ENCODE peak calls at places on chromosomes 1 and 21, in nine cellular contexts. H is keratinocyte, V is heart left ventricle, W is right cardiac atrium, Z is body of pancreas, B is cardiac muscle cell, A is SK-N-SH, K is uterus, I is IMR-90. J is an unnamed sample.
A peak's percentile ranks its signal among the peaks of the same experiment; 100 is the strongest.

GRCh38 chr1:211260161-211261107 is 1.3 kb downstream of the RCOR3 start:
- DNase-seq in H (no peak), V (peak; percentile 86), W (peak; percentile 91), Z (peak; percentile 91), B (peak; percentile 87), A (peak; percentile 74), K (peak; percentile 65), I (peak; percentile 61), J (peak; percentile 86)

GRCh38 chr21:43854773-43855633 is 10.0 kb upstream of the AGPAT3 start:
- DNase-seq in H (no peak), V (no peak), W (no peak), Z (no peak), B (peak; percentile 28), A (no peak), K (no peak), I (no peak), J (no peak)

GRCh38 chr1:175072131-175072941 is 4.7 kb downstream of the TNN start:
- DNase-seq in H (no peak), V (peak; percentile 52), W (no peak), Z (no peak), B (peak; percentile 9), A (no peak), K (peak; percentile 58), I (peak; percentile 74), J (no peak)

GRCh38 chr21:40976198-40977114 is 129.5 kb upstream of the DSCAM start:
- DNase-seq in H (no peak), V (no peak), W (no peak), Z (no peak), B (no peak), A (no peak), K (no peak), I (no peak), J (no peak)

GRCh38 chr1:39174400-39175081 is 30.0 kb upstream of the MACF1 start:
- DNase-seq in H (no peak), V (no peak), W (no peak), Z (no peak), B (no peak), A (no peak), K (no peak), I (no peak), J (no peak)

GRCh38 chr1:20405893-20406604 is 80.0 kb downstream of the CAMK2N1 start:
- DNase-seq in H (no peak), V (no peak), W (no peak), Z (no peak), B (no peak), A (no peak), K (no peak), I (peak; percentile 45), J (no peak)

GRCh38 chr1:244751271-244751895 is 84.1 kb upstream of the COX20 start:
- DNase-seq in H (no peak), V (no peak), W (no peak), Z (no peak), B (no peak), A (no peak), K (no peak), I (no peak), J (no peak)

GRCh38 chr1:225254676-225255075 is 173.2 kb downstream of the LBR start:
- DNase-seq in H (no peak), V (no peak), W (no peak), Z (no peak), B (no peak), A (no peak), K (no peak), I (no peak), J (no peak)

GRCh38 chr1:206693029-206693428 is 8.3 kb downstream of the MAPKAPK2 start:
- DNase-seq in H (no peak), V (peak; percentile 86), W (peak; percentile 92), Z (peak; percentile 70), B (peak; percentile 84), A (no peak), K (peak; percentile 82), I (peak; percentile 85), J (no peak)

GRCh38 chr1:204659061-204659460 is 26.5 kb downstream of the LRRN2 start:
- DNase-seq in H (no peak), V (no peak), W (no peak), Z (no peak), B (no peak), A (no peak), K (no peak), I (no peak), J (no peak)

GRCh38 chr21:35528109-35529042 is 479.3 kb upstream of the RUNX1 start:
- DNase-seq in H (no peak), V (peak; percentile 14), W (peak; percentile 48), Z (no peak), B (no peak), A (no peak), K (no peak), I (peak; percentile 20), J (no peak)

GRCh38 chr1:181099152-181100014 is 10.9 kb downstream of the IER5 start:
- DNase-seq in H (peak; percentile 85), V (no peak), W (no peak), Z (no peak), B (no peak), A (no peak), K (no peak), I (peak; percentile 47), J (no peak)

GRCh38 chr1:181102841-181103240 is 14.3 kb downstream of the IER5 start:
- DNase-seq in H (no peak), V (no peak), W (no peak), Z (no peak), B (no peak), A (no peak), K (no peak), I (no peak), J (no peak)

GRCh38 chr1:181101581-181102226 is 13.2 kb downstream of the IER5 start:
- DNase-seq in H (no peak), V (no peak), W (no peak), Z (no peak), B (no peak), A (no peak), K (no peak), I (peak; percentile 74), J (no peak)

GRCh38 chr1:181100015-181100905 is 11.8 kb downstream of the IER5 start:
- DNase-seq in H (no peak), V (no peak), W (no peak), Z (no peak), B (no peak), A (no peak), K (no peak), I (no peak), J (no peak)

DNA sequence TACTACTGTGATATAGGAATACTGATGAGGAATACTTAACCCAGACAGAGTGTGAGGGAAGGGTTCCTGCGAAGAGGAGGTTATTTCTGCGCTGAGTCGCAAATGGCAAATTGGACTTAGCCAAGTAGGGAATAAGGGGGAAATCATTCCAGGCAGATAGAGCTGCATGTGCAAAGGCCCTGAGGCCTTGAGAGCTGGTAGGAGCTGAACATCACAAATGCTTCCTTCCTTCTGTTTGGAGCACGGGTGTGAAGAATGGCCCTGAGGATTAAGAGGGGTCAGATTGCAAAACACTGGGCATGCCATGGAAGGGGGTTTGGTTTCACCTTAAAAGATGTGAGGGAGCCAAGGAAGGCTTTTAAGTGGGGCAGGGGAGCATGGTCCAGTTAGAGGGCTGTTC is 12.4 kb downstream of the IER5 start:
- DNase-seq in H (no peak), V (no peak), W (no peak), Z (no peak), B (no peak), A (no peak), K (no peak), I (no peak), J (no peak)
- H3K4me1 ChIP-seq in H (peaks cover 49% of the 10 kb centered on the region), V (peaks cover 81% of the 10 kb centered on the region), W (peaks cover 11% of the 10 kb centered on the region), Z (peaks cover 14% of the 10 kb centered on the region), B (peaks cover 36% of the 10 kb centered on the region), A (peaks cover 84% of the 10 kb centered on the region), K (peaks cover 4% of the 10 kb centered on the region), I (peaks cover 46% of the 10 kb centered on the region), J (peaks cover 4% of the 10 kb centered on the region)

DNA sequence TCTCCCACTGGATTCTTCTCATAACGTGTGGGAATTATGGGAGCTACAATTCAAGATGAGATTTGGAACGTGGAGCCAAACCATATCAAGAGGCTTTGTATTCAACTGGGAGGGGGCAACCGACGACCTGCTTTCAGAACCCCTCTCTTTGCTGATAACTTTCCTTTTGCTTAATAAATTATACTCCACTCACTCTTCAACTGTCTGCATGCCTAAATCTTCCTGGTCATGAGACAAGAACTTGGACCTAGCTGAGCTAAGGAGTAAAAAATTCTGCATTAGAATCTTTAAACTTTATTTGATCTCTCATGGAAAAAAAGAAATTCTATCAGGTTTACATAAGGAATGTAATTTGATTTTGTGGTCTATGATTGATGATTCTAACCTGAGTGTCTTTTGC is 86.7 kb upstream of the CYYR1 start:
- DNase-seq in H (no peak), V (no peak), W (no peak), Z (no peak), B (no peak), A (no peak), K (no peak), I (no peak), J (no peak)
- H3K9me3 ChIP-seq in H (no peaks in the 10 kb centered on the region), V (peaks cover 26% of the 10 kb centered on the region), W (no peaks in the 10 kb centered on the region), Z (no peaks in the 10 kb centered on the region), B (no peaks in the 10 kb centered on the region), A (no peaks in the 10 kb centered on the region), K (no peaks in the 10 kb centered on the region), I (no peaks in the 10 kb centered on the region), J (no peaks in the 10 kb centered on the region)

GRCh38 chr1:247209306-247209900 is 37.6 kb upstream of the ZNF124 start:
- DNase-seq in H (no peak), V (no peak), W (no peak), Z (no peak), B (no peak), A (peak; percentile 36), K (no peak), I (peak; percentile 1), J (no peak)
- H3K27ac ChIP-seq in H (peak overlapping the region; percentile 75), V (no peak overlapping the region), W (no peak overlapping the region), Z (no peak overlapping the region), B (peak overlapping the region; percentile 77), A (no peak overlapping the region), K (no peak overlapping the region), I (no peak overlapping the region), J (no peak overlapping the region)

DNA sequence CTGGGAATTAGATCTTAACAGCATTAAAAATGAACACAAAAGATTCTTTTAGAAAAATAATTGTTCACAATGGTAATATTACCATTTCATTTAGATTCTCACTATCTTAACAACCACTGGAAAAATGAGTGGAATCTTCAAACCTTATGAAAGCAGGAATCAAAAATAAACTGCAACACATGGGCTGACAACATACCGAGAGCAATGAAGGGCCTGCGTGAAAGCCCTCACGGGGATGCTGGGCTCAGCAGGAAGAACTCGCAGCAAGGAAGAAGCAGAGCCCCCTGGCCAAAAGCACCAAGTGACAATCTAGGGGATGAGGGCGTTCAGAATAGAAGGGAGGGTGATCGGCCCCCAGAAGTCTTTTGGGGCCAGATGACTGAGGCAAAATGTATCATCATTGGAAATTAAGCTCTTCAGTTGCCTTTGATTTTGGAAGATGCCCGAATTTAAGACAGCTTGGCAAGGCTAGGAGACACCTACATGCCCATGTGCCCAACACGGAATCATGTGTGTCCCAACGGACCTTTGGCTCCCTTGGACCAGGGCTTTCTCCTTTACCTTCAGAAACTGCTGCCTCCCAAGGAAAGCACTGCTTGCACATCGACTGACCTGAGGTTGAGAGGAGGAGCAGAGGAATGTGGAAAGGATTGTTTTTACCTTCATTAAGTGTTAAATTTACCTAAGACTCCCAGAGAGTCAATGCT is 103.9 kb downstream of the TGFBR3 start:
- DNase-seq in H (no peak), V (no peak), W (no peak), Z (no peak), B (no peak), A (no peak), K (no peak), I (peak; percentile 41), J (no peak)
- H3K4me1 ChIP-seq in H (peaks cover 3% of the 10 kb centered on the region), V (peaks cover 44% of the 10 kb centered on the region), W (peaks cover 18% of the 10 kb centered on the region), Z (peaks cover 35% of the 10 kb centered on the region), B (no peaks in the 10 kb centered on the region), A (no peaks in the 10 kb centered on the region), K (no peaks in the 10 kb centered on the region), I (peaks cover 20% of the 10 kb centered on the region), J (peaks cover 4% of the 10 kb centered on the region)